ENCODE peak calls at places on chromosomes 4 and X, in ten cellular contexts. K is psoas muscle, V is tibial artery, J is cardiac muscle cell, B is cardiac fibroblast, R is MM.1S, Q is sigmoid colon, S is HFF-Myc, H is IMR-90, U is AG04450. T is an unnamed sample.

GRCh38 chr4:70722199-70722791 is 531 bp downstream of the RUFY3 start:
- DNase-seq in K (no peak), V (no peak), J (peak), B (peak), R (no peak), Q (no peak), S (no peak), H (peak), U (no peak), T (no peak)

GRCh38 chrX:12304261-12304660 is 166.0 kb downstream of the FRMPD4 start:
- DNase-seq in K (no peak), V (no peak), J (peak), B (peak), R (no peak), Q (no peak), S (no peak), H (peak), U (no peak), T (no peak)

GRCh38 chr4:77473509-77473908 is 132.1 kb upstream of the CXCL13 start:
- DNase-seq in K (no peak), V (no peak), J (peak), B (peak), R (peak), Q (no peak), S (no peak), H (peak), U (no peak), T (no peak)

GRCh38 chrX:47562615-47563243 is 1.7 kb downstream of the ARAF start:
- DNase-seq in K (no peak), V (no peak), J (peak), B (peak), R (no peak), Q (no peak), S (no peak), H (no peak), U (no peak), T (no peak)

GRCh38 chr4:47510036-47510435 is 25.0 kb downstream of the ATP10D start:
- DNase-seq in K (no peak), V (no peak), J (no peak), B (no peak), R (no peak), Q (no peak), S (no peak), H (no peak), U (no peak), T (no peak)

GRCh38 chr4:153655928-153656327 is 28.2 kb upstream of the TLR2 start:
- DNase-seq in K (peak), V (peak), J (peak), B (peak), R (no peak), Q (peak), S (no peak), H (no peak), U (no peak), T (no peak)

GRCh38 chr4:67393699-67394281 is 151.5 kb downstream of the CENPC start:
- DNase-seq in K (no peak), V (no peak), J (peak), B (peak), R (peak), Q (no peak), S (peak), H (peak), U (peak), T (no peak)

GRCh38 chrX:132615396-132616131 is 126.7 kb upstream of the MBNL3 start:
- DNase-seq in K (no peak), V (no peak), J (peak), B (peak), R (peak), Q (no peak), S (no peak), H (peak), U (no peak), T (no peak)

GRCh38 chr4:71941001-71941400 is 90.8 kb upstream of the NPFFR2 start:
- DNase-seq in K (no peak), V (no peak), J (peak), B (peak), R (peak), Q (no peak), S (no peak), H (peak), U (no peak), T (no peak)

GRCh38 chr4:42391981-42392380 is 5.3 kb upstream of the SHISA3 start:
- DNase-seq in K (no peak), V (no peak), J (no peak), B (no peak), R (no peak), Q (no peak), S (no peak), H (no peak), U (no peak), T (no peak)

GRCh38 chr4:10421344-10422055 is 35.7 kb downstream of the ZNF518B start:
- DNase-seq in K (no peak), V (no peak), J (no peak), B (no peak), R (no peak), Q (no peak), S (no peak), H (no peak), U (no peak), T (no peak)

GRCh38 chr4:37471971-37472370 is 214.2 kb downstream of the RELL1 start:
- DNase-seq in K (no peak), V (no peak), J (no peak), B (no peak), R (no peak), Q (no peak), S (no peak), H (no peak), U (no peak), T (no peak)

GRCh38 chr4:73404042-73404441 is at the start of gene ALB:
- DNase-seq in K (no peak), V (no peak), J (no peak), B (no peak), R (no peak), Q (no peak), S (no peak), H (no peak), U (no peak), T (no peak)

GRCh38 chr4:183838987-183839712 is 66.0 kb upstream of the STOX2 start:
- DNase-seq in K (no peak), V (no peak), J (peak), B (peak), R (peak), Q (no peak), S (no peak), H (peak), U (no peak), T (no peak)

GRCh38 chrX:39848243-39848642 is 249.5 kb downstream of the BCOR start:
- DNase-seq in K (no peak), V (no peak), J (peak), B (peak), R (no peak), Q (no peak), S (no peak), H (peak), U (no peak), T (no peak)

GRCh38 chr4:30605616-30606015 is 114.6 kb upstream of the PCDH7 start:
- DNase-seq in K (no peak), V (no peak), J (peak), B (peak), R (no peak), Q (no peak), S (no peak), H (no peak), U (no peak), T (no peak)

GRCh38 chr4:108940086-108941033 is 177.5 kb upstream of the ETNPPL start:
- DNase-seq in K (no peak), V (no peak), J (no peak), B (no peak), R (peak), Q (no peak), S (no peak), H (peak), U (no peak), T (no peak)
- TF ChIP-seq CTCF in K (no peak), V (no peak), J (no peak), B (no peak), R (no peak), Q (no peak), S (no peak), H (no peak), U (no peak), T (no peak)

DNA sequence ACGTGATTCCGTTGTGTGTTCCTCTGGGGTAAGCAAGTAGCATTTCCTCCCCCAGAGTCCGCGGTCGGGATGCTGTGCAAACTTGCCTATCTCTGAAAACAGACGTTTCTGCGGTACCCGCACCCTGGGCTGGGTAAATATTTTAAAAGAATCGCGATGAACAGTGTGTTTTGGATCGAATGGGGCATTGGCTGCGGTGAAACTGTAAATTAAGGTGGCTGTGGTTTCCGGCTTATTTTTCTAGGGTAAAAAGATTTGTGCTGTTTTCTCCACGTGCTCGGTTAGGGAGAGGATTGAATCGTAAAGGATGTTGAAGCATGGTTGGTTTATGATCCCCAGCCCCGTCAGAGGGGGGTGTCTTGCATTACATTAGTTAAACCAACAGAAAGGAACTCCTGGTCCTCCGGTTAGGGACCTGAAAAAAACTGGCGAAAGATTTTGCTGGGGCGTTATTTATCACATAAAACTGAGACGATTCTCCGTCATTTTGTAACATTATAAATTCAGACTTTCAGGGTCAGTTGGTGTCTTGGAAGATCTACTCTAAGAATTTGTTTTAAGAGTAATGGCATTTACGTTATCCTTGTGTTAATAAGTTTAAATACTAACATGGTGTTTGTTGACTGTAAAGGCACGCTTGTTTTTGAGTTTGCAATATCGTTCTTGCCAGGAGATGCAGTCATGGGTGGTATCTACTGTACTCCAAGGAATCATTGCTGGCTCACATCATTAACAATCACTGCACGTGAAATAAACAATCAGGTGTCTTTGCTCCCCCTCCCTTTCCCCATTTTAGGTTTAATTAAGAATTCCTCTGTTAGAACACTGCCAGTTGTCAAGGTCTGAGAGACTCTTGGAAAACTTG is 1.4 kb downstream of the HHIP start:
- DNase-seq in K (no peak), V (no peak), J (peak), B (peak), R (no peak), Q (no peak), S (no peak), H (peak), U (no peak), T (no peak)
- H3K4me3 ChIP-seq in K (peak), V (peak), J (no peak), B (peak), R (peak), Q (peak), S (peak), H (peak), U (peak), T (peak)

GRCh38 chr4:94695389-94695788 is 62.4 kb upstream of the BMPR1B start:
- DNase-seq in K (no peak), V (no peak), J (no peak), B (no peak), R (no peak), Q (no peak), S (no peak), H (peak), U (no peak), T (no peak)
- TF ChIP-seq CTCF in K (no peak), V (no peak), J (no peak), B (no peak), R (no peak), Q (no peak), S (no peak), H (no peak), U (no peak), T (no peak)

GRCh38 chr4:176690716-176691115 is 102.0 kb downstream of the VEGFC start:
- DNase-seq in K (no peak), V (no peak), J (no peak), B (no peak), R (no peak), Q (no peak), S (no peak), H (no peak), U (no peak), T (no peak)
- H3K4me3 ChIP-seq in K (no peak), V (no peak), J (no peak), B (no peak), R (no peak), Q (no peak), S (no peak), H (no peak), U (no peak), T (no peak)

GRCh38 chrX:69493193-69493592 is 10.9 kb upstream of the NALF2 start:
- DNase-seq in K (no peak), V (no peak), J (peak), B (peak), R (peak), Q (no peak), S (no peak), H (no peak), U (no peak), T (no peak)
- TF ChIP-seq CTCF in K (peak), V (no peak), J (peak), B (peak), R (peak), Q (no peak), S (peak), H (peak), U (peak), T (peak)

GRCh38 chr4:985123-985830 is 1.6 kb upstream of the IDUA start:
- DNase-seq in K (peak), V (no peak), J (peak), B (peak), R (no peak), Q (no peak), S (no peak), H (no peak), U (no peak), T (no peak)
- H3K4me3 ChIP-seq in K (peak), V (no peak), J (no peak), B (peak), R (no peak), Q (peak), S (no peak), H (peak), U (peak), T (peak)

T was measured in retinal pigment epithelial cell.